ENCODE peak calls at places on chromosomes 3 and 15, in four cellular contexts. G is H9, L is HepG2, I is HCT116. J is an unnamed sample.

GRCh38 chr15:56734013-56734625 is 810 bp upstream of the ZNF280D start:
- DNase-seq in G (no peak), L (no peak), I (no peak), J (peak)

GRCh38 chr3:108150200-108150599 is 59.4 kb upstream of the CD47 start:
- DNase-seq in I (no peak), G (no peak), L (no peak), J (no peak)

GRCh38 chr15:40075298-40076044 is 33.2 kb downstream of the BMF start:
- DNase-seq in I (no peak), L (no peak), G (no peak), J (no peak)

GRCh38 chr3:196298521-196298920 is 11.0 kb upstream of the PCYT1A start:
- DNase-seq in G (no peak), L (no peak), I (no peak), J (no peak)

GRCh38 chr3:89300519-89300918 is 193.1 kb downstream of the EPHA3 start:
- DNase-seq in I (no peak), G (no peak), L (no peak), J (peak)

GRCh38 chr3:191944835-191945234 is 483.9 kb downstream of the PYDC2 start:
- DNase-seq in L (no peak), I (no peak), G (no peak), J (no peak)

GRCh38 chr15:67902579-67902979 is 62.7 kb upstream of the RNU6-1 start:
- DNase-seq in G (no peak), I (no peak), L (no peak), J (no peak)

GRCh38 chr15:74429784-74430141 is 4.0 kb downstream of the SEMA7A start:
- DNase-seq in G (no peak), I (no peak), L (no peak), J (no peak)

GRCh38 chr15:87589134-87589533 is 667.4 kb downstream of the NTRK3 start:
- DNase-seq in G (no peak), I (no peak), L (no peak), J (no peak)

GRCh38 chr15:40063563-40064011 is 24.6 kb upstream of the SRP14 start:
- DNase-seq in G (no peak), L (no peak), I (no peak), J (peak)

GRCh38 chr15:39624806-39625205 is 43.9 kb downstream of the THBS1 start:
- DNase-seq in G (no peak), I (no peak), L (peak), J (peak)

GRCh38 chr3:171439996-171440395 is 20.2 kb downstream of the TNIK start:
- DNase-seq in L (no peak), G (no peak), I (no peak), J (no peak)
- H2AFZ ChIP-seq in L (no peak), G (no peak), I (no peak), J (no peak)

GRCh38 chr3:11392689-11393114 is 120.5 kb downstream of the ATG7 start:
- DNase-seq in G (no peak), L (no peak), I (no peak), J (peak)

GRCh38 chr3:11390411-11391171 is 118.4 kb downstream of the ATG7 start:
- DNase-seq in L (no peak), G (no peak), I (no peak), J (no peak)

GRCh38 chr3:11391172-11391879 is 119.1 kb downstream of the ATG7 start:
- DNase-seq in L (no peak), G (no peak), I (no peak), J (no peak)

GRCh38 chr3:11391930-11392688 is 119.9 kb downstream of the ATG7 start:
- DNase-seq in G (no peak), L (no peak), I (no peak), J (no peak)

DNA sequence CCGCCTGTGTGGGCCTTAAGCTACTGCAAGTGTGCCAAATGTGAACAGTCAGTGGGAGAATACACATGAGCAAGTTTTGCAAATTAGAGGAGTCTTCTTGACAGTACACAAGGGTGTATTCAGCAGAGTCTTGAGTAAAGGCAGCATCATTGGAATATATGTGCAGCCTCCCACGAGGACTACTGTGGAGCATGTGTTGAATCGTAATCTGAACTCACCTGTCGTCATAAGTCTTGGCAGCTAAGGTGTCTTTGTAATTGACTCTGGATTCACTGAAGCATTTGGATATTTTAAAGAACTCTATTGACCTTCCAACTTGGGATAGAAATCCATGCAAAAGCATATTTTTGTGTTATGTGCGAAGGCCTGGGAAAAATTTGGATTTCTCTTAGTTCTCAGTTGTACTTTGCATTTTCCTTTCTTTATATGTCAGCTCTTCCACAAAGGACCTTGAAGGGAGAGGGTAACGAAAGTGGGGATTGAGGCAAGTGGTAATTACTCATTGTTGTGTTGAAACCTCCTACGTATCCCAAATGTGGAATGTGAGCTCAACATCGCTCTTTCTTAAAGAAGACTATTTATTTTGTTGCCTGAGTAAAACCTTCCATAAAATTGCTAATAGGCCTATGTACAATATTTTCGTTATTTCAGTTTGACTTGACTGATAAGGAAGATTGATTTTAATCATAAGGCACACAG is 117.5 kb downstream of the ATG7 start:
- DNase-seq in I (no peak), G (no peak), L (no peak), J (peak)
- H2AFZ ChIP-seq in I (no peak), G (no peak), L (no peak), J (no peak)

GRCh38 chr3:181410870-181411269 is 300.9 kb upstream of the SOX2 start:
- DNase-seq in G (no peak), L (no peak), I (no peak), J (no peak)
- H2AFZ ChIP-seq in G (no peak), L (no peak), I (no peak), J (no peak)

GRCh38 chr3:51734572-51734907 is 27.7 kb downstream of the GRM2 start:
- DNase-seq in I (no peak), G (no peak), L (no peak), J (no peak)

GRCh38 chr3:51735950-51736349 is 29.1 kb downstream of the GRM2 start:
- DNase-seq in L (no peak), I (no peak), G (no peak), J (no peak)

GRCh38 chr3:51735039-51735438 is 28.2 kb downstream of the GRM2 start:
- DNase-seq in G (no peak), I (no peak), L (peak), J (no peak)

GRCh38 chr3:51729005-51729633 is 22.3 kb downstream of the GRM2 start:
- DNase-seq in I (no peak), L (no peak), G (no peak), J (peak)

GRCh38 chr3:51733859-51734571 is 27.1 kb downstream of the GRM2 start:
- DNase-seq in G (no peak), L (no peak), I (no peak), J (no peak)
- H2AFZ ChIP-seq in G (peak), L (peak), I (no peak), J (no peak)